ENCODE peak calls at places on chromosome 15, in six cellular contexts. P is body of pancreas; N is keratinocyte; T is fibroblast of lung; O is RWPE2; F is CD8-positive, alpha-beta T cell. K is an unnamed sample. For H3K4me1, the result is how much of the 10 kb centered on the place peaks cover.

GRCh38 chr15:74620636-74621545 is 5.3 kb downstream of the CLK3 start:
- DNase-seq in P (peak), N (no peak), T (peak), O (no peak), F (peak), K (peak)

GRCh38 chr15:95304116-95304873 is 1026.2 kb upstream of the NR2F2 start:
- DNase-seq in P (no peak), N (no peak), T (peak), O (no peak), F (no peak), K (no peak)

GRCh38 chr15:84108725-84109124 is 126.8 kb upstream of the GOLGA6L4 start:
- DNase-seq in P (no peak), N (no peak), T (peak), O (no peak), F (no peak), K (no peak)

GRCh38 chr15:40245666-40246065 is 6.8 kb downstream of the PAK6 start:
- DNase-seq in P (no peak), N (no peak), T (no peak), O (peak), F (no peak), K (peak)

GRCh38 chr15:53648934-53649333 is 110.5 kb downstream of the WDR72 start:
- DNase-seq in P (no peak), N (no peak), T (no peak), O (no peak), F (no peak), K (no peak)

GRCh38 chr15:65286069-65286703 is 497 bp downstream of the PARP16 start:
- DNase-seq in P (peak), N (no peak), T (peak), O (no peak), F (no peak), K (no peak)

GRCh38 chr15:43215961-43216360 is 4.9 kb downstream of the EPB42 start:
- DNase-seq in P (no peak), N (peak), T (peak), O (peak), F (no peak), K (no peak)

GRCh38 chr15:95468820-95469219 is 861.7 kb upstream of the NR2F2 start:
- DNase-seq in P (no peak), N (no peak), T (no peak), O (no peak), F (no peak), K (no peak)

GRCh38 chr15:35078221-35078915 is 6.7 kb downstream of the NANOGP8 start:
- DNase-seq in P (peak), N (no peak), T (peak), O (no peak), F (no peak), K (no peak)

GRCh38 chr15:94080416-94080815 is 150.9 kb upstream of the MCTP2 start:
- DNase-seq in P (peak), N (peak), T (peak), O (peak), F (no peak), K (no peak)

GRCh38 chr15:75346796-75347221 is at the start of gene NEIL1:
- DNase-seq in P (peak), N (no peak), T (no peak), O (no peak), F (no peak), K (no peak)

GRCh38 chr15:95291878-95292472 is 1038.5 kb upstream of the NR2F2 start:
- DNase-seq in P (peak), N (no peak), T (no peak), O (no peak), F (no peak), K (no peak)

GRCh38 chr15:33188159-33188558 is 6.4 kb downstream of the FMN1 start:
- DNase-seq in P (no peak), N (no peak), T (no peak), O (no peak), F (no peak), K (no peak)

GRCh38 chr15:25173241-25174028 is 218.6 kb downstream of the SNRPN start:
- DNase-seq in P (no peak), N (no peak), T (no peak), O (peak), F (peak), K (peak)

GRCh38 chr15:68256675-68257450 is 20.7 kb upstream of the FEM1B start:
- DNase-seq in P (peak), N (peak), T (peak), O (peak), F (peak), K (peak)

GRCh38 chr15:50476143-50476542 is 51.9 kb downstream of the USP8 start:
- DNase-seq in P (no peak), N (no peak), T (no peak), O (no peak), F (no peak), K (no peak)

GRCh38 chr15:82855286-82856092 is 46.1 kb downstream of the WHAMM start:
- DNase-seq in P (no peak), N (no peak), T (no peak), O (peak), F (no peak), K (no peak)

GRCh38 chr15:63198752-63199250 is 9.4 kb downstream of the RAB8B start:
- DNase-seq in P (no peak), N (no peak), T (no peak), O (no peak), F (no peak), K (no peak)

GRCh38 chr15:52277575-52277974 is 18.0 kb downstream of the MYO5C start:
- DNase-seq in P (no peak), N (no peak), T (no peak), O (no peak), F (no peak), K (no peak)

GRCh38 chr15:53759333-53759975 is at the start of gene WDR72:
- DNase-seq in P (peak), N (no peak), T (no peak), O (no peak), F (no peak), K (no peak)

GRCh38 chr15:97933589-97933988 is 26.9 kb upstream of the ARRDC4 start:
- DNase-seq in P (no peak), N (no peak), T (no peak), O (no peak), F (no peak), K (no peak)

GRCh38 chr15:93168913-93169312 is 79.9 kb upstream of the RGMA start:
- DNase-seq in P (no peak), N (no peak), T (peak), O (no peak), F (no peak), K (no peak)

GRCh38 chr15:79124388-79124787 is 33.8 kb upstream of the RASGRF1 start:
- DNase-seq in P (no peak), N (no peak), T (no peak), O (no peak), F (no peak), K (no peak)

GRCh38 chr15:62403164-62403809 is 238.2 kb upstream of the C2CD4B start:
- DNase-seq in P (no peak), N (no peak), T (peak), O (no peak), F (no peak), K (no peak)

GRCh38 chr15:36831125-36831914 is 251.9 kb downstream of the CDIN1 start:
- DNase-seq in P (no peak), N (peak), T (peak), O (no peak), F (no peak), K (no peak)

GRCh38 chr15:29473621-29474105 is 204.0 kb upstream of the NSMCE3 start:
- DNase-seq in P (no peak), N (no peak), T (no peak), O (no peak), F (no peak), K (no peak)

GRCh38 chr15:31102049-31102321 is 460 bp upstream of the TRPM1 start:
- DNase-seq in P (no peak), N (no peak), T (no peak), O (no peak), F (no peak), K (no peak)

GRCh38 chr15:44038801-44039200 is 156.3 kb downstream of the FRMD5 start:
- DNase-seq in P (no peak), N (no peak), T (peak), O (no peak), F (no peak), K (no peak)

GRCh38 chr15:31473384-31474058 is 146.9 kb downstream of the KLF13 start:
- DNase-seq in P (no peak), N (no peak), T (no peak), O (peak), F (peak), K (peak)

GRCh38 chr15:80275946-80276345 is 23.9 kb upstream of the CTXND1 start:
- DNase-seq in P (no peak), N (no peak), T (peak), O (no peak), F (no peak), K (no peak)

GRCh38 chr15:74630284-74631086 is 14.8 kb downstream of the CLK3 start:
- DNase-seq in P (no peak), N (no peak), T (no peak), O (peak), F (no peak), K (peak)

GRCh38 chr15:30990451-30991300 is 752 bp downstream of the MTMR10 start:
- DNase-seq in P (no peak), N (no peak), T (peak), O (no peak), F (no peak), K (no peak)

GRCh38 chr15:60375255-60375809 is 22.5 kb downstream of the ANXA2 start:
- DNase-seq in P (no peak), N (no peak), T (no peak), O (no peak), F (no peak), K (no peak)
- TF ChIP-seq CTCF in P (no peak), N (no peak), T (no peak), O (no peak), F (no peak), K (no peak)

GRCh38 chr15:67165653-67166260 is 88.7 kb downstream of the AAGAB start:
- DNase-seq in P (no peak), N (no peak), T (peak), O (no peak), F (no peak), K (no peak)

GRCh38 chr15:67164811-67165652 is 89.4 kb downstream of the AAGAB start:
- DNase-seq in P (no peak), N (no peak), T (peak), O (no peak), F (no peak), K (no peak)

GRCh38 chr15:67163180-67163579 is 91.3 kb downstream of the AAGAB start:
- DNase-seq in P (no peak), N (no peak), T (no peak), O (no peak), F (no peak), K (no peak)

GRCh38 chr15:67166280-67167009 is 88.0 kb downstream of the AAGAB start:
- DNase-seq in P (no peak), N (no peak), T (no peak), O (no peak), F (no peak), K (no peak)

GRCh38 chr15:67164401-67164791 is 90.1 kb downstream of the AAGAB start:
- DNase-seq in P (no peak), N (no peak), T (peak), O (no peak), F (no peak), K (no peak)
- H3K4me1 ChIP-seq in P (under half), N (under half), T (half or more), O (under half), F (under half), K (under half)

GRCh38 chr15:77904436-77904821 is 173.1 kb downstream of the TBC1D2B start:
- DNase-seq in P (no peak), N (no peak), T (no peak), O (peak), F (no peak), K (peak)

GRCh38 chr15:77898811-77899730 is 178.4 kb downstream of the TBC1D2B start:
- DNase-seq in P (no peak), N (no peak), T (no peak), O (peak), F (no peak), K (peak)

GRCh38 chr15:77904901-77905300 is 172.6 kb downstream of the TBC1D2B start:
- DNase-seq in P (no peak), N (no peak), T (no peak), O (no peak), F (no peak), K (peak)

GRCh38 chr15:77901251-77901881 is 176.1 kb downstream of the TBC1D2B start:
- DNase-seq in P (no peak), N (no peak), T (no peak), O (peak), F (no peak), K (peak)

GRCh38 chr15:77901921-77902750 is 175.4 kb downstream of the TBC1D2B start:
- DNase-seq in P (no peak), N (no peak), T (no peak), O (peak), F (no peak), K (peak)
- TF ChIP-seq CTCF in P (no peak), N (no peak), T (peak), O (no peak), F (no peak), K (no peak)

DNA sequence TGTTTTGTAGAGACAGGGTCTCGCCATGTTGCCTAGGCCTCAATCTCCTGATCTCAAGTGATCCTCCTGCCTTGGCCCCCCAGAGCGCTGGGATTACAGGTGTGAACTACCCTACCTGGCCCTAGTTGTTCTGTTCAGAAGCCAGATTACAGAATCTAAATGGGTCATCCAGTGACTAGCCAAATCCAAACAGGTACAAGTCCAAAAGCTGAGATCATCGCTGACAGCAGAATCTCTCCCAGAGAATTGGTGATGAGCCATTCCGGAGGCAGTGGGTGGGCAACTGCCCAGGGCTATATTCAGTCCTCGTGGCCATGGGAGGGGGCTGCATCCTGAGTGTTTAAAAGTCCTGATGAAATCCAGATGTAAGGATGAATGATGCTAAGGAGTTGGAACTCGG is 47.5 kb upstream of the SEMA4B start:
- DNase-seq in P (no peak), N (no peak), T (no peak), O (no peak), F (no peak), K (no peak)
- H3K4me1 ChIP-seq in P (half or more), N (under half), T (under half), O (under half), F (under half), K (under half)

DNA sequence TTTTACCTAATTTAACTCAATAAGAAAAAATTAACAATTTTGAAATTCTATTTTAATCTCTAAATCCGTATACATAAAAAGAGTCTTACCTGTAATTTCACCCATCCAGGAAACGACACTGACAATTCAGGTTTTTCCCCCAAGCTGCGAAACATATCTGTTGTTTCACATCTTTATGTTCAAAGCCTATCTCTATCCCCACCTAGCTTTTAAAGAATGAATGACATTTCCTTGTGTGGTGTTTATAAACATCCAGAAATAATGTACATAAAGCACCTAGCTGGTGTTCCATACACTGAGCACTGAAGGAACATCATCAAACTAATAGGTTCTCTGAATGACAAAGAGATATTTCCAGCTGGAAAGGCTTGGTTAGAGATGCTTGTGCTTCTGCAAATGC is 867.8 kb downstream of the SQOR start:
- DNase-seq in P (no peak), N (no peak), T (no peak), O (no peak), F (no peak), K (no peak)
- TF ChIP-seq CTCF in P (no peak), N (peak), T (no peak), O (peak), F (no peak), K (peak)

GRCh38 chr15:89087830-89088604 is at the start of gene ABHD2:
- DNase-seq in P (peak), N (peak), T (peak), O (peak), F (peak), K (peak)
- H3K4me1 ChIP-seq in P (under half), N (under half), T (under half), O (under half), F (under half), K (half or more)

GRCh38 chr15:56820333-56820732 is 87.0 kb upstream of the ZNF280D start:
- DNase-seq in P (no peak), N (no peak), T (no peak), O (no peak), F (no peak), K (no peak)
- TF ChIP-seq CTCF in P (no peak), N (no peak), T (no peak), O (no peak), F (no peak), K (no peak)

DNA sequence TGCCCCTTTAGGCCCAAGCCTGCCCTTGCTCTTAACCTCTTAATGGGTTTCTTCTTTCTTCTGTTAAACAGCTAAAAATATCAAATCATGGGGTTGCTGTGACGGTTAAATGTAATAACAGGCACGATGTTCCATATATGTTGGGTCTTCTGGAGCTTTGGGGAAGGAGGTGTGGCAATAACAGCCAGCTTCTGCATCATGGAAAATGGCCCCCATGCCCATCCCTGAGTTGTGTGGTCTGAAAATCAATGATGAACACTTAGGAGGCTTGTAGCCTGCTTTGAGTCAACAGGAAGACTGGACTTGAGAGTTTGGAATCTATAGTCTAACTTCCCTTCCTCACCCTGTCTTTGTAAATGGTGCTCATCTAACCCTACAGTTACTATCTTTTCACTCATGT is 27.3 kb downstream of the SMAD3 start:
- DNase-seq in P (no peak), N (no peak), T (no peak), O (no peak), F (no peak), K (no peak)
- H3K4me1 ChIP-seq in P (half or more), N (half or more), T (half or more), O (half or more), F (under half), K (half or more)

GRCh38 chr15:96703794-96704550 is 373.5 kb downstream of the NR2F2 start:
- DNase-seq in P (no peak), N (no peak), T (peak), O (no peak), F (no peak), K (no peak)
- TF ChIP-seq CTCF in P (no peak), N (no peak), T (no peak), O (no peak), F (no peak), K (no peak)

K was measured in spleen.